ENCODE peak calls at places on chromosomes 6 and 20, in seven cellular contexts. H is GM06990, D is psoas muscle, B is AG04450, X is GM12864, R is dorsolateral prefrontal cortex, Y is A549. G is an unnamed sample.

GRCh38 chr20:61609461-61609860 is 357.4 kb downstream of the CDH4 start:
- DNase-seq in Y (no peak), B (no peak), X (no peak), D (no peak), R (no peak), H (no peak), G (no peak)

GRCh38 chr20:47764154-47764734 is 21.0 kb downstream of the SULF2 start:
- DNase-seq in B (no peak), R (no peak), Y (peak; percentile 63), D (no peak), H (no peak), X (no peak), G (no peak)

GRCh38 chr6:23180504-23181293 is 611.3 kb downstream of the HDGFL1 start:
- DNase-seq in Y (no peak), R (peak; percentile 73), B (peak; percentile 74), X (no peak), D (no peak), H (no peak), G (peak; percentile 13)

GRCh38 chr20:17202668-17203067 is 24.2 kb upstream of the PCSK2 start:
- DNase-seq in Y (no peak), D (no peak), X (no peak), B (no peak), H (no peak), R (no peak), G (no peak)

GRCh38 chr6:14165091-14165490 is 47.5 kb downstream of the CD83 start:
- DNase-seq in B (peak; percentile 13), X (no peak), H (no peak), R (no peak), D (no peak), Y (no peak), G (peak; percentile 64)

GRCh38 chr6:69796081-69796626 is 656 bp downstream of the LMBRD1 start:
- DNase-seq in D (no peak), R (no peak), X (peak; percentile 51), Y (peak; percentile 5), H (no peak), B (no peak), G (peak; percentile 90)

GRCh38 chr6:42702200-42702599 is 20.2 kb downstream of the PRPH2 start:
- DNase-seq in B (no peak), Y (no peak), D (no peak), R (no peak), X (no peak), H (no peak), G (peak; percentile 89)

GRCh38 chr20:24953621-24954133 is 4.6 kb downstream of the CST7 start:
- DNase-seq in H (no peak), B (no peak), D (no peak), X (no peak), R (no peak), Y (no peak), G (no peak)

GRCh38 chr6:30091577-30092381 is 16.2 kb upstream of the RNF39 start:
- DNase-seq in X (no peak), Y (no peak), H (no peak), R (no peak), D (no peak), B (peak; percentile 15), G (peak; percentile 82)

GRCh38 chr20:2697768-2698167 is 5.2 kb downstream of the EBF4 start:
- DNase-seq in Y (no peak), B (no peak), X (no peak), H (no peak), D (no peak), R (peak; percentile 30), G (no peak)

GRCh38 chr6:2179950-2180349 is 65.5 kb downstream of the GMDS start:
- DNase-seq in Y (no peak), R (no peak), X (no peak), D (no peak), H (no peak), B (no peak), G (peak; percentile 32)

GRCh38 chr6:5003604-5004372 is at the start of gene RPP40:
- DNase-seq in B (peak; percentile 91), H (peak; percentile 99), D (peak; percentile 99), X (peak; percentile 91), R (peak; percentile 97), Y (peak; percentile 80), G (peak; percentile 98)

GRCh38 chr6:156725712-156726111 is 51.5 kb upstream of the ARID1B start:
- DNase-seq in D (no peak), R (no peak), B (no peak), X (no peak), Y (no peak), H (no peak), G (no peak)

GRCh38 chr6:158185729-158186456 is 17.7 kb downstream of the GTF2H5 start:
- DNase-seq in D (no peak), H (no peak), R (no peak), B (no peak), X (no peak), Y (no peak), G (peak; percentile 84)

GRCh38 chr6:89221971-89222887 is 5.1 kb upstream of the GABRR1 start:
- DNase-seq in D (no peak), H (no peak), Y (no peak), B (no peak), X (no peak), R (no peak), G (no peak)

GRCh38 chr6:70150521-70150920 is 152.4 kb downstream of the COL9A1 start:
- DNase-seq in Y (no peak), D (no peak), H (no peak), R (no peak), B (no peak), X (no peak), G (no peak)

GRCh38 chr20:49029203-49029602 is 16.9 kb upstream of the CSE1L start:
- DNase-seq in B (no peak), Y (no peak), X (no peak), H (no peak), D (no peak), R (no peak), G (no peak)

GRCh38 chr6:5511924-5512323 is 250.6 kb downstream of the FARS2 start:
- DNase-seq in B (peak; percentile 21), R (no peak), H (no peak), X (no peak), D (no peak), Y (no peak), G (no peak)

GRCh38 chr6:158040804-158041347 is 59.2 kb downstream of the SYNJ2 start:
- DNase-seq in Y (no peak), H (no peak), B (no peak), X (no peak), R (no peak), D (peak; percentile 45), G (no peak)

GRCh38 chr6:42879372-42880239 is at the start of gene RPL7L1:
- DNase-seq in R (peak; percentile 84), H (peak; percentile 89), X (peak; percentile 75), D (peak; percentile 90), Y (peak; percentile 50), B (peak; percentile 69), G (peak; percentile 86)

GRCh38 chr20:4883051-4883450 is 118.3 kb downstream of the SLC23A2 start:
- DNase-seq in D (no peak), B (no peak), Y (no peak), R (no peak), H (no peak), X (no peak), G (no peak)

GRCh38 chr6:104736545-104736944 is 123.2 kb downstream of the HACE1 start:
- DNase-seq in D (no peak), Y (no peak), X (no peak), H (no peak), B (no peak), R (no peak), G (no peak)
- H3K4me3 ChIP-seq in D (no peak overlapping the region), Y (no peak overlapping the region), X (no peak overlapping the region), H (no peak overlapping the region), B (no peak overlapping the region), R (no peak overlapping the region), G (no peak overlapping the region)

GRCh38 chr6:147772724-147773123 is 264.2 kb downstream of the SAMD5 start:
- DNase-seq in X (no peak), B (no peak), R (no peak), D (no peak), H (no peak), Y (no peak), G (no peak)

GRCh38 chr6:147776631-147777030 is 268.1 kb downstream of the SAMD5 start:
- DNase-seq in X (no peak), H (no peak), D (no peak), R (no peak), Y (no peak), B (no peak), G (no peak)

GRCh38 chr6:147779624-147780023 is 271.1 kb downstream of the SAMD5 start:
- DNase-seq in B (no peak), Y (no peak), H (no peak), X (no peak), D (no peak), R (no peak), G (no peak)

GRCh38 chr6:147770221-147770620 is 261.7 kb downstream of the SAMD5 start:
- DNase-seq in Y (no peak), X (no peak), B (no peak), R (no peak), D (no peak), H (no peak), G (no peak)

DNA sequence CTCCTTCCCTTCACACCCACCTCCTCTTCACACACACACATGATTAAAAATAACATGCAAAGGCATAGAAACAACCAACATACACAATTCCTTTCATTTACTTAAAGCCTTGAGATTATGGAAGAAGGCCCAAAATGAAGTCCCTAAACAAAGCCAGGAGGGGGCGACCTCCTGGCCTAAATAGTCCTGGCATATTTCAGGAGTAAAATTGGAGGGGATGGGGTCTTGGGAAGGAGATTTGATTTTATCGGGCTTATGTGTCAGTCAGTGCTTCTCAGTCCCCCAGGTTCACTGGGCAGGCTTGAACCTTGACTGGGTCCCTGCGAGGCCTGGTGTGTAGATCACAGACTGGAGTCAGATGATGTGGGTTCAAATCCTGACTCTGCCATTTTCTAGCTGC is 266.4 kb downstream of the SAMD5 start:
- DNase-seq in Y (no peak), H (no peak), R (no peak), D (no peak), X (no peak), B (no peak), G (no peak)
- TF ChIP-seq CTCF in Y (no peak), H (peak; percentile 27), R (no peak), D (no peak), X (no peak), B (peak; percentile 22), G (no peak)

DNA sequence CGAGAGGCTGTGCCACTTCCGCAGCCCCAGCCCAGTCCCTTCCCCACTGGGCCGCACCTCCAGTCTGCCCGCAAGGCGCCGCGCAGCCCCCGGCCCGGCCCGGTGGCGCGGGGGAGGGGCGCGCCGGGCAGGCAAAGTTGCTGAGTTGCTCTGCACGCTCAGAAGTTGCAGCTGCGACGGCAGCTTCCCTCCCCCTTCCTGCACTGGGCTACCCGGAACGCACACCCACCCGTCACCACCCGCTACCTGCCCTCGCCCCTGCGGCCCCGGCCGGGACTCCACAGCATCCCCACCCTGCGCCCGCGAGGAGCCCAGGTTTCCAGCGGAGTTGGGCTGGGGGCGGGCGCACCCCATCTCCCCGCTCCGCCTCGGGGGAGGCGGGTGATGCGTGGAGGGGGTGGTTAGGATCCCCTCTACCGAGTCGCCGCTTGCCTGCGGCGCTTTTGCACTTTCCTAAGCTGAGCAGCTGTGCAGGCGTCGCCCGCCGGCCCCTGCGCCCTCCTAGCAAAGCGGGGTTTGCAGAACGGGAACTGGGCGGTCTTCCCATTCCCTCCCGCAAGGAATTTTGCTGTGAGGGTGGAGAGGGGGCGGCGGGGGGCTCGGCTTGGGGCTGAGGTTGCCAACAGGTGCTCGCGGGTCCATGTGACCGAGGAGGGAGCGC is 55.9 kb upstream of the RREB1 start:
- DNase-seq in X (no peak), D (peak; percentile 81), H (peak; percentile 54), R (no peak), Y (no peak), B (no peak), G (no peak)
- H3K4me3 ChIP-seq in X (peak overlapping the region; percentile 72), D (peak overlapping the region; percentile 70), H (peak overlapping the region; percentile 58), R (peak overlapping the region; percentile 69), Y (peak overlapping the region; percentile 44), B (peak overlapping the region; percentile 53), G (peak overlapping the region; percentile 46)

GRCh38 chr6:137870744-137871247 is 3.7 kb downstream of the TNFAIP3 start:
- DNase-seq in H (peak; percentile 35), D (no peak), B (no peak), R (no peak), Y (no peak), X (peak; percentile 60), G (peak; percentile 73)
- TF ChIP-seq CTCF in H (peak; percentile 10), D (peak; percentile 4), B (peak; percentile 13), R (no peak), Y (no peak), X (peak; percentile 53), G (peak; percentile 55)

G was measured in epithelial cell of esophagus.